ENCODE peak calls at places on chromosomes 4 and X, in seven cellular contexts. C is fibroblast of lung, Y is esophagus squamous epithelium, R is endothelial cell of umbilical vein, F is kidney, O is adrenal gland, T is endodermal cell. I is an unnamed sample. For H3K4me1, the result is how much of the 10 kb centered on the place peaks cover.

GRCh38 chrX:13658602-13659001 is 5.7 kb downstream of the TCEANC start:
- DNase-seq in R (peak), T (no peak), F (no peak), Y (no peak), C (peak), O (no peak), I (peak)

GRCh38 chr4:55173580-55173979 is 48.2 kb upstream of the KDR start:
- DNase-seq in R (peak), T (no peak), F (no peak), C (peak), Y (no peak), O (no peak), I (no peak)

GRCh38 chrX:1485033-1485432 is 32.3 kb upstream of the ASMTL start:
- DNase-seq in R (no peak), T (no peak), F (no peak), Y (no peak), C (no peak), O (peak), I (no peak)

GRCh38 chr4:43148481-43148880 is 256.0 kb downstream of the GRXCR1 start:
- DNase-seq in T (no peak), O (no peak), C (no peak), R (no peak), Y (no peak), F (no peak), I (no peak)

GRCh38 chr4:5808081-5808741 is 84.7 kb downstream of the CRMP1 start:
- DNase-seq in C (peak), T (no peak), Y (no peak), R (peak), O (no peak), F (no peak), I (no peak)

GRCh38 chr4:2947926-2948325 is 15.3 kb downstream of the NOP14 start:
- DNase-seq in R (no peak), Y (no peak), O (no peak), C (no peak), T (no peak), F (no peak), I (no peak)

GRCh38 chr4:184792334-184792733 is 33.4 kb downstream of the ACSL1 start:
- DNase-seq in R (no peak), T (no peak), C (peak), O (no peak), F (no peak), Y (no peak), I (no peak)

GRCh38 chrX:133083899-133084298 is 13.0 kb downstream of the USP26 start:
- DNase-seq in F (no peak), O (no peak), C (no peak), Y (no peak), R (no peak), T (no peak), I (no peak)

GRCh38 chr4:101439926-101440325 is 92.6 kb upstream of the PPP3CA start:
- DNase-seq in R (no peak), C (no peak), F (no peak), T (no peak), O (no peak), Y (no peak), I (no peak)

GRCh38 chr4:87219648-87220093 is 747 bp downstream of the KLHL8 start:
- DNase-seq in Y (peak), C (no peak), F (peak), T (peak), R (no peak), O (peak), I (peak)

GRCh38 chr4:2862528-2862927 is 18.9 kb downstream of the ADD1 start:
- DNase-seq in O (no peak), T (peak), Y (no peak), F (no peak), R (peak), C (no peak), I (no peak)

GRCh38 chr4:3530663-3531254 is 1.5 kb downstream of the LRPAP1 start:
- DNase-seq in F (peak), T (peak), C (no peak), Y (no peak), O (no peak), R (no peak), I (peak)

GRCh38 chr4:41022116-41022515 is 192.2 kb downstream of the APBB2 start:
- DNase-seq in C (no peak), T (no peak), R (no peak), O (no peak), Y (no peak), F (no peak), I (no peak)

GRCh38 chr4:1337376-1337831 is 9.6 kb upstream of the UVSSA start:
- DNase-seq in R (no peak), Y (no peak), F (peak), C (no peak), O (no peak), T (no peak), I (no peak)

GRCh38 chr4:169274033-169274432 is 3.3 kb upstream of the SH3RF1 start:
- DNase-seq in R (no peak), O (no peak), F (no peak), Y (no peak), C (no peak), T (no peak), I (no peak)

GRCh38 chr4:143641406-143641805 is 59.1 kb downstream of the FREM3 start:
- DNase-seq in T (no peak), F (no peak), R (peak), C (peak), O (no peak), Y (no peak), I (no peak)

GRCh38 chr4:137647375-137647774 is 115.1 kb upstream of the PCDH18 start:
- DNase-seq in O (no peak), F (no peak), T (no peak), C (no peak), Y (no peak), R (no peak), I (no peak)

GRCh38 chr4:3781193-3781886 is 15.2 kb downstream of the ADRA2C start:
- DNase-seq in O (no peak), Y (no peak), C (no peak), F (no peak), R (no peak), T (peak), I (no peak)

GRCh38 chrX:115333446-115333845 is 43.9 kb downstream of the LUZP4 start:
- DNase-seq in F (no peak), O (no peak), Y (no peak), T (no peak), R (no peak), C (peak), I (no peak)

GRCh38 chrX:43140546-43140945 is 362.6 kb upstream of the PPP1R2C start:
- DNase-seq in R (no peak), O (no peak), Y (no peak), T (no peak), C (no peak), F (no peak), I (no peak)

GRCh38 chrX:104122829-104123228 is 10.5 kb downstream of the ZCCHC18 start:
- DNase-seq in R (peak), C (no peak), Y (no peak), F (no peak), O (no peak), T (no peak), I (no peak)

GRCh38 chr4:125316781-125317525 is 2.2 kb downstream of the FAT4 start:
- DNase-seq in O (peak), T (peak), C (peak), Y (no peak), F (peak), R (peak), I (no peak)

GRCh38 chr4:101118641-101119040 is 228.7 kb downstream of the PPP3CA start:
- DNase-seq in T (no peak), F (no peak), R (no peak), C (no peak), O (no peak), Y (no peak), I (no peak)

GRCh38 chr4:54746228-54746627 is 88.5 kb downstream of the KIT start:
- DNase-seq in C (no peak), R (no peak), O (no peak), F (no peak), T (no peak), Y (no peak), I (no peak)

GRCh38 chr4:139018971-139019758 is 3.6 kb downstream of the NOCT start:
- DNase-seq in T (peak), O (no peak), R (no peak), F (no peak), Y (no peak), C (peak), I (no peak)
- H3K4me3 ChIP-seq in T (peak), O (no peak), R (no peak), F (peak), Y (no peak), C (peak), I (no peak)

GRCh38 chrX:42098897-42099296 is 175.5 kb upstream of the CASK start:
- DNase-seq in O (no peak), R (no peak), F (no peak), Y (no peak), T (peak), C (no peak), I (no peak)
- TF ChIP-seq CTCF in O (no peak), R (no peak), F (no peak), Y (no peak), T (no peak), C (no peak), I (no peak)

GRCh38 chrX:23661671-23662070 is 5.6 kb upstream of the PRDX4 start:
- DNase-seq in O (no peak), T (no peak), F (no peak), C (peak), R (no peak), Y (no peak), I (no peak)
- H3K4me1 ChIP-seq in O (under half), T (under half), F (under half), C (under half), R (under half), Y (under half), I (under half)

GRCh38 chr4:171022698-171023378 is 790.4 kb upstream of the GALNTL6 start:
- DNase-seq in O (no peak), R (no peak), Y (no peak), F (no peak), C (no peak), T (no peak), I (no peak)

GRCh38 chr4:171016145-171016544 is 797.1 kb upstream of the GALNTL6 start:
- DNase-seq in C (no peak), F (no peak), T (no peak), Y (no peak), O (no peak), R (no peak), I (no peak)

DNA sequence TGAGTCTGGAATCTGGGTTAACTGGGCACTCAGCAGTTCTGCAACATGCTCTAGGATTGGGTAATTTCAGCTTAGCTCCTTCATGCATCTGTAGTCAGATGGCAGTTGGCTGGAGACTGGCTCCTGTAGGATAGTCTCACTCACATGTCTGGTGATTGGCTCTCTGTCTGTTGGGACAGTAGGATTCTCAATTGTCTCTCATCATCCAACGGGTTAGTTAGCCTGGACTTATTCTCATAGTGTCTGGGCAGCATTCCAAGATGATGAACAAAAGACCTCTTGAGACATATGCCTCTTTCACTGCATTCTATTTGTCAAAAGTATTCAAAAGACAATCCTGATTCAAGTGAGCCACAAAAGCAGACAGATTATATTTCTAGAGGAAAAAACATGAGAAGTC is 795.6 kb upstream of the GALNTL6 start:
- DNase-seq in F (no peak), T (no peak), C (no peak), R (no peak), O (no peak), Y (no peak), I (no peak)
- H3K4me3 ChIP-seq in F (no peak), T (no peak), C (no peak), R (no peak), O (no peak), Y (no peak), I (no peak)

DNA sequence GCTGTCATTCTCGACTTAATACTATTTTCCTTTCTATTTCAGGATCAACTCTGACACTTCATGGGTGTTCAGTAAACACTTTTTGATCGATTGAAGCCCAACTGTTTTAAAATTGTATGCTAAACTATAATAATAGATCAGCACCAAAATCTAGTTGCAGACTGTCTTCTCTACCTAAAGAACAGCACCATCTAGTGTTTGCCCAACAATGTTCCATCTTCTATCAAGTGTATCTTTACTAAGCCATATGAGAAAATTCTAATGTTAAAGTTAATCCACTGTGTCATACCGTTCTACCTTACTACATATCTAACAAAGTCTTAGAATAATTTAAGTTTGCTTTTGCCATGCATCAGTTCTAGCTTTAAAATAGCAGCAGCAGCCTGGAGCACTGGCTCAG is 113.0 kb upstream of the PRDX4 start:
- DNase-seq in F (no peak), C (peak), Y (no peak), O (no peak), R (peak), T (no peak), I (no peak)
- TF ChIP-seq CTCF in F (peak), C (peak), Y (no peak), O (peak), R (no peak), T (peak), I (no peak)

GRCh38 chr4:118756958-118757357 is 71.8 kb downstream of the METTL14 start:
- DNase-seq in C (no peak), O (no peak), T (no peak), R (no peak), F (no peak), Y (no peak), I (no peak)
- H3K4me1 ChIP-seq in C (under half), O (half or more), T (under half), R (under half), F (under half), Y (under half), I (under half)

GRCh38 chr4:22514431-22514830 is 1.4 kb downstream of the ADGRA3 start:
- DNase-seq in F (no peak), O (no peak), Y (no peak), R (no peak), T (no peak), C (peak), I (no peak)

GRCh38 chr4:22510750-22511149 is 5.1 kb downstream of the ADGRA3 start:
- DNase-seq in Y (no peak), C (no peak), T (no peak), O (no peak), R (no peak), F (no peak), I (no peak)

GRCh38 chr4:22514001-22514400 is 1.9 kb downstream of the ADGRA3 start:
- DNase-seq in Y (no peak), O (no peak), T (no peak), C (peak), F (no peak), R (peak), I (no peak)

GRCh38 chr4:22515145-22515887 is 550 bp downstream of the ADGRA3 start:
- DNase-seq in T (peak), R (peak), O (peak), F (peak), Y (no peak), C (peak), I (peak)

GRCh38 chr4:22512306-22512705 is 3.6 kb downstream of the ADGRA3 start:
- DNase-seq in T (no peak), C (peak), Y (no peak), O (no peak), F (no peak), R (no peak), I (no peak)
- H3K4me3 ChIP-seq in T (no peak), C (no peak), Y (no peak), O (no peak), F (no peak), R (no peak), I (no peak)

I was measured in mucosa of descending colon.